ENCODE peak calls at places on chromosomes 2 and 18, in six cellular contexts. D, O, B, L, V and E are unnamed samples.

GRCh38 chr2:11175293-11175795 is 20.1 kb downstream of the SLC66A3 start:
- DNase-seq in D (no peak), O (peak; percentile 65), B (no peak), L (no peak), V (no peak), E (no peak)

GRCh38 chr18:36660311-36660710 is 168.5 kb downstream of the TPGS2 start:
- DNase-seq in D (no peak), O (no peak), B (no peak), L (no peak), V (no peak), E (no peak)

GRCh38 chr2:99337931-99338580 is 867 bp downstream of the EIF5B start:
- DNase-seq in D (no peak), O (peak; percentile 12), B (no peak), L (no peak), V (no peak), E (peak; percentile 39)

GRCh38 chr2:177984739-177985138 is 87.8 kb downstream of the PDE11A start:
- DNase-seq in D (peak; percentile 25), O (peak; percentile 32), B (no peak), L (no peak), V (no peak), E (no peak)

GRCh38 chr18:77433076-77433475 is 183.4 kb downstream of the GALR1 start:
- DNase-seq in D (no peak), O (no peak), B (no peak), L (no peak), V (no peak), E (no peak)

GRCh38 chr2:121008978-121009377 is 273.3 kb downstream of the GLI2 start:
- DNase-seq in D (no peak), O (no peak), B (no peak), L (no peak), V (no peak), E (peak; percentile 8)

GRCh38 chr2:140200307-140200706 is 1420.1 kb upstream of the NXPH2 start:
- DNase-seq in D (no peak), O (no peak), B (no peak), L (no peak), V (no peak), E (no peak)

GRCh38 chr2:67616749-67617148 is 219.6 kb downstream of the ETAA1 start:
- DNase-seq in D (no peak), O (peak; percentile 96), B (no peak), L (no peak), V (no peak), E (no peak)

GRCh38 chr18:8912348-8913057 is 190.0 kb upstream of the NDUFV2 start:
- DNase-seq in D (no peak), O (no peak), B (peak; percentile 70), L (peak; percentile 80), V (no peak), E (peak; percentile 37)

GRCh38 chr18:26456070-26456491 is 92.3 kb downstream of the KCTD1 start:
- DNase-seq in D (no peak), O (no peak), B (no peak), L (no peak), V (no peak), E (peak; percentile 42)

GRCh38 chr2:128139624-128140023 is 48.6 kb downstream of the UGGT1 start:
- DNase-seq in D (no peak), O (no peak), B (no peak), L (no peak), V (no peak), E (no peak)

GRCh38 chr18:9658111-9658641 is 43.8 kb upstream of the PPP4R1 start:
- DNase-seq in D (no peak), O (no peak), B (no peak), L (no peak), V (no peak), E (peak; percentile 99)

GRCh38 chr2:138823651-138824050 is 43.5 kb upstream of the NXPH2 start:
- DNase-seq in D (no peak), O (no peak), B (no peak), L (no peak), V (no peak), E (no peak)

DNA sequence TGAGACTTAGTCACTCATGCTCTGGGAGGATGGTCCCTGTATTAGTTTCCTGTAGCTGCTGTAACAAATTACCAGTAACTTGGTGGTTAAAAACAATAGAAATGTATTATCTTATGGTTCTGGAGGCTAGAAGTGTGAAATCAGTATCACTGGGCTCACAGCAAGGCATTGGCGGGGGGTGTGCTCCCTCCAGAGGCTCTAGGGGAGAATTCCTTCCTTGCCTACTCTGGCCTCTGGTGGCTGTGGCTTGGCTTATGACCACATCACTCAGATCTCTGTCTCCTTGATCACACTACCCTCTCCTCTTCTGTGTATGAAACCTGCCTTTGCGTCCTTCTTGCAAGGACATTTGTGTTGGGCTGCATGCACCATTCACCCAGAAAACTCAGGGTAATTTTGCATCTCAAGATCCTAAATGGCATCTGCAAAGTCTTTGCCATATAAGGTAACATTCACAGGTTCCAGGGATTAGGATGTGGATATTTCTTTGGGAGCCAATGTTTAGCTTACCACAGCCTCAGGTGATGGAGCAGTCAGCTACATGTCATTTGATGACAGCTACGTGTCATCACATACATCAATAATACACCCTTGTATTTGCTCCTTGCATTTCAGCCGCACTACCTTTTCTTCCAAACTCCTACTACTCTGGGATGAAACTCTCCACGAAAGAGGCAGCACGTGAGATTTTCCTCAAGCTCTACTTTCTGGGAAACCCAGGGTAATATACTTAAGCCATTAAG is 49.6 kb upstream of the POU3F3 start:
- DNase-seq in D (no peak), O (no peak), B (no peak), L (no peak), V (no peak), E (no peak)
- TF ChIP-seq CTCF in D (no peak), O (no peak), B (no peak), L (no peak), V (no peak), E (no peak)

DNA sequence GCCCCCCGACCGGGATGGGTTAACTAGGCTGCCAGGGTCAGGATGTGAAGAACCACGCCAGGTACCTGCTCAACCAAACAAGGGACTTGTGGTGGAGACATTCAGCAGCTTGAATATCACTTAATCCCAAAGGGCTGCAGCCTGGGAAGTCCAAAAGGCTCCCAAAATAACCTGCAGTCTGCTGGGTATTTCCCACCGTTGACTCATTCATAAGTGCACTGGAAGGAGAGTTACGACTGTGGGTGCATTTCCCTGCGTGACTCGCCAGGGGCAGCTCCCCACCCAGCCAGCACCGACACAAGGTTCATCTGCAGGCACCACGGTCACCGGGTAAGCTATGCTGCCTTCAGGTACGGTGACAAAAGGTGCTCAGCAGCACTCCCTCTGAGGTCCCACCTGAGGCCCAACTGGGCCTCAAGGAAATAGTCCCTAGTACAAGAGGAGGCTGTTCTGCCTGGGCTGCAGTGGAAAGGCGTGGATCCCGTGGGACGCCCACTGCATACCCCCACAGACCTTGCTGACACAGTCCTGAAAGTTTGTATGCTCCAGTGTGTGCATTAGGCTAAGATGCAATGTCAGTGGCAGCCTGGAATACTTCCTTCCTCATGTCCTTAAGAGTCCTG is 86.5 kb downstream of the UXS1 start:
- DNase-seq in D (no peak), O (peak; percentile 81), B (no peak), L (no peak), V (no peak), E (peak; percentile 68)
- TF ChIP-seq CTCF in D (no peak), O (peak; percentile 11), B (peak; percentile 17), L (no peak), V (no peak), E (no peak)

GRCh38 chr2:20627712-20628380 is 23.1 kb downstream of the HS1BP3 start:
- DNase-seq in D (no peak), O (no peak), B (peak; percentile 38), L (no peak), V (no peak), E (no peak)

GRCh38 chr2:20624884-20625485 is 25.9 kb downstream of the HS1BP3 start:
- DNase-seq in D (no peak), O (no peak), B (peak; percentile 35), L (no peak), V (no peak), E (no peak)

GRCh38 chr2:20626698-20627471 is 24.0 kb downstream of the HS1BP3 start:
- DNase-seq in D (no peak), O (no peak), B (peak; percentile 66), L (no peak), V (no peak), E (no peak)

GRCh38 chr2:20625491-20625919 is 25.4 kb downstream of the HS1BP3 start:
- DNase-seq in D (no peak), O (no peak), B (peak; percentile 67), L (no peak), V (no peak), E (no peak)

DNA sequence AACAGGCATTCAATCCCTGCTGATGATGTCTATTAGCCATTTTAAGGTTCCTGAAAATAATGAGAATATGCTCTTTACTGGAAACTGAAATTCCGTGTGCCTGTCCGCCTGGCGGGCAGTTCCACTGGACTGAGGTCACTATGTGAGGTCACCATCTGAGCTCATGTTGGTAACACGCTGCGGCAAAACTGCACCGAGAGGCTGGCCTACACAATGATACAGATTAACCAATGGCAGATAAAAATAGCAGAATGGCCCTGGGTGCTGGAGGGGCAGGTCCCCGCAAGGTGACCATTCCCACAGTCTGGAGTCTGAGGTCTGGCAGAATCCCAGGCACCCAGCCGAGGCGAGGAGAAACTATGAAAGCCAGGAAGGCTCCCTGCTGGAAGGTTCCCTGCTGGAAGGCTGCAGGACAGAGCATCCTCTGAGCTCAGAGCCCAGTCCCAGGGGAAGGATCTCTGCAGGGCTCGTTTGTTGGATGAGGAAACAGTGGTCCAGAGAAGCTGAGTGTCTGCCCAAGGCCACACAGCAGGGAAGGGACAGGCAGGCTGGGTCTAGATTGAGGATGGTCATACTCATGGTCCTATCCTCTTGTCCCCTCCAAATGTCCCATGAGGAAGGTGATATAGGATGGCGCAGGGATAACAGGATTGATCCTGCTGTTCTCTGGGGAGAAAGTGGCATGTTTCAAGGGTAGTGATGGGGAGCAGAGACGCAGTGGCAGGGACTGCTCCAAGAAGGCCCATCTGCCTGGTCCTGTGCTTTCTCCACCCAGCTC is 24.8 kb downstream of the HS1BP3 start:
- DNase-seq in D (no peak), O (no peak), B (peak; percentile 58), L (no peak), V (no peak), E (no peak)
- TF ChIP-seq CTCF in D (no peak), O (no peak), B (no peak), L (no peak), V (no peak), E (no peak)

DNA sequence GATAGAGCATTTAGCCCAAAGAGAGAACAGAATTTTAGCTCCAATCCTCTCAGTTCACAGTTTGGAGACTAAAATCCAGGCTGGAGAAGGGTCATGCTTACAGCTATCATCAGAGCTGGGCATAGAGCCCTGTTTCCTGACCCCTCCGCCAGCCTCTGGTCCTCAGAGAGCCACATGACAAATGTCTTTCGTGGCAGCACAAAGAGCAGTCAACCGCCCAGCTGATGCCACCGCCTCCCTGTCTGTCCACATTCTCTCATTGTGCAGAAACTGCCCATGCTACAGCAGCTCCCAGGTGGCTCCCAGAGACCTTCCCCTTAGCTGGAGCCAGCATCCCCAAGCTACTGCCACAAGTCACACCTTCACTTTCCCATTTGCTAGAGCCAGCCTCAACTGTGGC is 7.6 kb downstream of the KCNK3 start:
- DNase-seq in D (no peak), O (no peak), B (no peak), L (no peak), V (no peak), E (no peak)
- TF ChIP-seq CTCF in D (no peak), O (no peak), B (no peak), L (no peak), V (no peak), E (no peak)